ENCODE peak calls at places on chromosomes 7 and 10, in four cellular contexts. O is endodermal cell, E is fibroblast of mammary gland, K is brain microvascular endothelial cell. W is an unnamed sample.

GRCh38 chr7:155756322-155756721 is 55.9 kb downstream of the SHH start:
- DNase-seq in E (no peak), O (no peak), K (no peak), W (no peak)

GRCh38 chr10:69630651-69631400 is 779 bp downstream of the FAM241B start:
- DNase-seq in O (peak), K (no peak), E (no peak), W (no peak)

GRCh38 chr7:106659369-106659962 is 1.5 kb downstream of the CCDC71L start:
- DNase-seq in O (no peak), E (peak), K (no peak), W (peak)

GRCh38 chr7:86647340-86648094 is 3.8 kb downstream of the GRM3 start:
- DNase-seq in K (no peak), O (no peak), E (no peak), W (no peak)

GRCh38 chr10:5952731-5953385 is 24.5 kb downstream of the IL15RA start:
- DNase-seq in K (no peak), E (no peak), O (peak), W (no peak)

GRCh38 chr10:3775671-3776551 is 9.1 kb downstream of the KLF6 start:
- DNase-seq in E (peak), O (peak), K (peak), W (peak)

GRCh38 chr10:8122970-8123369 is 68.5 kb downstream of the GATA3 start:
- DNase-seq in O (no peak), K (no peak), E (no peak), W (no peak)

GRCh38 chr7:100674441-100675407 is 1.2 kb downstream of the GNB2 start:
- DNase-seq in E (no peak), O (peak), K (no peak), W (peak)

GRCh38 chr7:80770675-80771081 is 132.2 kb downstream of the CD36 start:
- DNase-seq in E (no peak), O (no peak), K (no peak), W (peak)

GRCh38 chr7:129368389-129368986 is 65.7 kb upstream of the STRIP2 start:
- DNase-seq in E (no peak), O (peak), K (no peak), W (no peak)

GRCh38 chr10:48493083-48493871 is 111.6 kb downstream of the ARHGAP22 start:
- DNase-seq in O (no peak), K (no peak), E (no peak), W (no peak)

GRCh38 chr10:49679480-49679893 is at the start of gene C10orf53:
- DNase-seq in O (peak), E (peak), K (peak), W (peak)

GRCh38 chr10:117096559-117097201 is 41.4 kb downstream of the VAX1 start:
- DNase-seq in O (peak), K (no peak), E (no peak), W (no peak)

GRCh38 chr10:6563075-6563474 is 17.0 kb downstream of the PRKCQ start:
- DNase-seq in K (no peak), E (no peak), O (no peak), W (no peak)

GRCh38 chr10:109324721-109325120 is 598.6 kb downstream of the XPNPEP1 start:
- DNase-seq in E (no peak), K (no peak), O (no peak), W (no peak)

GRCh38 chr10:109327266-109327665 is 596.0 kb downstream of the XPNPEP1 start:
- DNase-seq in O (no peak), K (no peak), E (no peak), W (no peak)

GRCh38 chr10:109328001-109328400 is 595.3 kb downstream of the XPNPEP1 start:
- DNase-seq in E (no peak), O (no peak), K (no peak), W (no peak)
- TF ChIP-seq CTCF in E (no peak), O (peak), K (peak), W (no peak)

DNA sequence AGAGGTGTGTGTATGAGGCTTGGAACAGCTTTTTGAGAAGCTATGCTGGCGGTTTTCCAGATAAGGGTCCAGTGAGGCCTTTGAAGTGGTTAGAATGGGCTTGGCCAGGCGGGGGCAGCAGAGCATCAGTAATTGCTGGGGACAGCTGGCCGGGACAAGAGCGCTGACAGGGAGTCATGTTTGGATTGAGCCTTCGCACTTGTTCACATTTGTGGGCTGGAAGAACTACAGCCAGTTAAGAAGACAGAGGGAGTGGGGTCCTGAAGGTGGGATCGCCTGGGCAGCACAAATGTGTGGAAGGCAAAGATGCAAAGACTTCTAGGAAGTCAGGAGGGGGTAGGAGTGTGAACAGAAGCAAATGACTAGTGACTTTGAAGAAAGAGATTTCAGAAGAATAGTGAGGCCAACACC is 12.8 kb upstream of the SDHAF3 start:
- DNase-seq in E (peak), K (peak), O (peak), W (peak)
- H3K4me3 ChIP-seq in E (no peak), K (no peak), O (no peak), W (no peak)

GRCh38 chr10:26386800-26387199 is 51.3 kb upstream of the APBB1IP start:
- DNase-seq in E (peak), K (no peak), O (no peak), W (no peak)
- TF ChIP-seq CTCF in E (no peak), K (no peak), O (no peak), W (no peak)

GRCh38 chr7:120993011-120993574 is 4.6 kb downstream of the CPED1 start:
- DNase-seq in E (peak), K (no peak), O (no peak), W (peak)
- H3K4me3 ChIP-seq in E (no peak), K (no peak), O (no peak), W (no peak)

DNA sequence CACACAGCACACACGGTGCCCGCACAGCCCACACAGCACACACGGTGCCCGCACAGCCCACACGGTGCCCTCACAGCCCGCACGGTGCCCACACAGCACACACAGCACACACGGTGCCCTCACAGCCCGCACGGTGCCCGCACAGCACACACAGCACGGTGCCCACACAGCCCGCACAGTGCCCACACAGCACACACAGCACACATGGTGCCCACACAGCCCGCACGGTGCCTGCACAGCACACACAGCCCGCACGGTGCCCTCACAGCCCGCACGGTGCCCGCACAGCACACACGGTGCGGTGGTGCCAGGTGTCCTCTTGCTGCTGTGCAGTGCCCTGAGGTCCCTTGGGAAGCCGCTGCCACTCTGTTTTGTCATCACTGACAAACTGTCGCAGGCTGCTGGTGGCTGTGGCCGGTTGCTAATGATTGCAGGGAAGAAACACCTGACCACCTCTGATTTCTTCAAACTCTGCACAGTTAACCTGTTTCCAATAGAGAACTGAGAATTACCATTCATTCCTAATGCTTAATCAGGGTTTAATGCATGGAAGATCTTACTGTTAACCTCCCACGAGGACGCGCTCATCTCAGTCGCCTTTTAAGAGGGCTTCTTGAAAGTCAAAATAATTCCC is 66.9 kb downstream of the GLRX3 start:
- DNase-seq in O (no peak), E (no peak), K (no peak), W (no peak)
- TF ChIP-seq CTCF in O (no peak), E (no peak), K (no peak), W (no peak)

DNA sequence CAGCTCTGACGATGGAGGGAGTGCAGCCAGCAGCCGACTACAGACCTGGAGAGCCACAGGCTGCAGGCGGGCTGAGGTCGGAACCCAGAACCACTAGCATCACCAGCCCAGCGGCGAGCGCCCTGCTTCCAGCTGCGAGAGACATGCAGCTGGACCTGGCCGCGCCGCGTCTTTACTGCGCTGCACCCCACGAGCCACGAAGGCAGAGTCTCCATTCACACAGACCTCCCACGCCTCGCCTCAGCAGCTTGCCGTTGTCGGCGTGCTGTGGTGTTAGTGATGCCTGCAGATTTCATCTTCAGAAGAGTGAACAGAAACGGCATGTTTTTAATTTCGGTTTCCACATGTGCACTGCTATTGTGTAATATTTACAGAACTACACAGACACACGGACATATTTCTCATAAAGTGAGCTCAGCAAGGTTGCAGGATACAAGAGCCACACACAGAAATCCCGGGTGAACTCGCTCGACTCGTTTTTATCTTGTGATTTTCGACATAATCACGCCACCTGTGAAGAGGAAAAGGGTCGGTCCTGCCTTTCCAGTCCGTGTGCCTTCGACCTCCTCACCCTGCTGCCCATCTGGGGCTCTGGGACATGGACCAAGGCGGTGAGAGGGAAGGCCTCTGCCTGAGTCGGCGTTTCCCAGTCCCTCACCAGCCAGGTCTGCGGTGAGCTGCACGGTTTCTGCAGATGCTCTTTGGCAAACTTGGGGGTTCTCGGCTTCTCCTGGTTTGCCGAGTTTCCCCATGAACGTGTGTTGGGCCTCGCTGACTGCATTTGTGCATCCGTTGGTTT is 252.2 kb downstream of the ELFN1 start:
- DNase-seq in O (no peak), E (peak), K (no peak), W (peak)
- H3K4me3 ChIP-seq in O (no peak), E (peak), K (no peak), W (no peak)

GRCh38 chr10:29947701-29948060 is 111.7 kb downstream of the JCAD start:
- DNase-seq in O (no peak), K (no peak), E (peak), W (no peak)
- TF ChIP-seq CTCF in O (peak), K (peak), E (peak), W (peak)